ENCODE peak calls at places on chromosomes 12 and 14, in four cellular contexts. S is IMR-90, Z is GM12878, C is GM12865. L is an unnamed sample.

GRCh38 chr14:20836668-20837338 is 34.2 kb upstream of the RNASE1 start:
- DNase-seq in S (peak; percentile 18), Z (no peak), C (no peak), L (no peak)

GRCh38 chr12:27260746-27261145 is 16.7 kb downstream of the STK38L start:
- DNase-seq in S (peak; percentile 53), Z (no peak), C (no peak), L (no peak)

GRCh38 chr12:93198086-93198485 is 179.6 kb upstream of the NUDT4 start:
- DNase-seq in S (peak; percentile 88), Z (no peak), C (no peak), L (no peak)

GRCh38 chr12:8912910-8913309 is 1.4 kb upstream of the PHC1 start:
- DNase-seq in S (no peak), Z (no peak), C (peak; percentile 26), L (peak; percentile 12)

GRCh38 chr12:66132408-66132807 is 1.9 kb upstream of the LLPH start:
- DNase-seq in S (peak; percentile 94), Z (no peak), C (no peak), L (no peak)

GRCh38 chr12:119153477-119154434 is 25.0 kb upstream of the HSPB8 start:
- DNase-seq in S (peak; percentile 17), Z (no peak), C (peak; percentile 4), L (peak; percentile 30)

GRCh38 chr14:91354979-91355685 is 62.5 kb downstream of the CCDC88C start:
- DNase-seq in S (no peak), Z (no peak), C (peak; percentile 74), L (peak; percentile 76)

GRCh38 chr14:77148510-77149231 is 7.1 kb upstream of the ZDHHC22 start:
- DNase-seq in S (no peak), Z (no peak), C (no peak), L (no peak)

GRCh38 chr12:23854598-23854997 is 94.9 kb downstream of the SOX5 start:
- DNase-seq in S (no peak), Z (no peak), C (no peak), L (no peak)

DNA sequence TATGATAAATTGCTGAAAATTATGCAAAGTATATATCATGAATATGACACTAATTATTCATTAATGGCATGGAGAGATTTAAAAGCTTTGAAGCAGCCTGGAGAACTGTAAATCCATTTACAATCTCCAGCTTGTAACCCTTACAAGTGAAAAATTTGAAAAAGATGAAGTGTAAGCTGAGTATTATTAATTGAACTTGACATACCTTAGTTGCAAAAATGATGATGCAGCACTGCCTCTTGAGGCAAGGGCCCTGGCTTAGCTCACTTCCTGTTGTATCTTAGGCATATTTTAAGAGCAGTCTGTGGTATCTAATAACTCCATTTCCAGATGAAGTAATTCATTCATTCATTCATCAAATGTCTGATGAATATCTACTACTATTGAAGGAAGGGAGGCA is 158.6 kb downstream of the ANO4 start:
- DNase-seq in S (peak; percentile 15), Z (no peak), C (no peak), L (no peak)
- TF ChIP-seq CTCF in S (no peak), Z (no peak), C (no peak), L (no peak)

GRCh38 chr12:76260390-76260748 is 87.8 kb downstream of the BBS10 start:
- DNase-seq in S (peak; percentile 55), Z (no peak), C (no peak), L (no peak)
- TF ChIP-seq CTCF in S (no peak), Z (no peak), C (no peak), L (no peak)

DNA sequence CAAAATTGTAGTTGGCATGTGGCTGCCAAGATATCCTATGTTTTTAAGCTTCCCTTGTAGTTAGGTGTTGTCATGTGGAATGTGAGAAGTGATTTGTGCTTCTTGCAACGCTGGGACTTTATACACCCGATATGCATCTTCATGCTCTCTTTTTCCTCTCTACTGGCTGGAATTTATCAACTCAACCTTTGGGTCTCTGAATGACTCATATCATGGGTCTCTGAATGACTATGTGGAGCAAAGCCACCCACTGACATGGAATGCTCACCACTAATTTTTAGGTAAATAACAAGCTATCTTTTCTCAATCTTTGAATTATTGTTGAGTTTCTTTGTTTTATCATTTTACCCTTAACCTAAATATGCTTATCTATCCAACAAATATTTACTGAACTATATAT is 144.6 kb downstream of the ATP23 start:
- DNase-seq in S (no peak), Z (no peak), C (no peak), L (no peak)
- TF ChIP-seq CTCF in S (no peak), Z (no peak), C (no peak), L (no peak)

GRCh38 chr14:35827678-35828472 is 1.7 kb downstream of the BRMS1L start:
- DNase-seq in S (no peak), Z (no peak), C (no peak), L (no peak)

GRCh38 chr14:35826218-35826951 is at the start of gene BRMS1L:
- DNase-seq in S (peak; percentile 99), Z (peak; percentile 97), C (peak; percentile 99), L (peak; percentile 99)

GRCh38 chr14:35829449-35829848 is 3.3 kb downstream of the BRMS1L start:
- DNase-seq in S (peak; percentile 73), Z (no peak), C (no peak), L (no peak)

GRCh38 chr14:35825968-35826217 is 245 bp upstream of the BRMS1L start:
- DNase-seq in S (no peak), Z (no peak), C (no peak), L (no peak)

GRCh38 chr14:35826952-35827416 is 846 bp downstream of the BRMS1L start:
- DNase-seq in S (no peak), Z (no peak), C (no peak), L (no peak)
- TF ChIP-seq CTCF in S (no peak), Z (no peak), C (no peak), L (no peak)

GRCh38 chr12:10033783-10034381 is 3.4 kb downstream of the CLEC9A start:
- DNase-seq in S (peak; percentile 18), Z (no peak), C (no peak), L (no peak)
- TF ChIP-seq CTCF in S (peak; percentile 72), Z (peak; percentile 49), C (peak; percentile 18), L (peak; percentile 70)

GRCh38 chr14:59482471-59483331 is 1.5 kb downstream of the L3HYPDH start:
- DNase-seq in S (peak; percentile 95), Z (no peak), C (no peak), L (no peak)

GRCh38 chr14:59484611-59485174 is 376 bp downstream of the JKAMP start:
- DNase-seq in S (peak; percentile 17), Z (peak; percentile 16), C (no peak), L (no peak)

GRCh38 chr14:59483360-59483759 is 848 bp downstream of the L3HYPDH start:
- DNase-seq in S (peak; percentile 84), Z (no peak), C (no peak), L (no peak)

GRCh38 chr14:59482120-59482434 is 2.1 kb downstream of the L3HYPDH start:
- DNase-seq in S (no peak), Z (no peak), C (peak; percentile 28), L (no peak)

GRCh38 chr14:59483819-59484610 is at the start of the genes JKAMP and L3HYPDH:
- DNase-seq in S (peak; percentile 94), Z (peak; percentile 78), C (peak; percentile 97), L (peak; percentile 98)
- TF ChIP-seq CTCF in S (peak; percentile 58), Z (peak; percentile 58), C (peak; percentile 53), L (peak; percentile 25)

DNA sequence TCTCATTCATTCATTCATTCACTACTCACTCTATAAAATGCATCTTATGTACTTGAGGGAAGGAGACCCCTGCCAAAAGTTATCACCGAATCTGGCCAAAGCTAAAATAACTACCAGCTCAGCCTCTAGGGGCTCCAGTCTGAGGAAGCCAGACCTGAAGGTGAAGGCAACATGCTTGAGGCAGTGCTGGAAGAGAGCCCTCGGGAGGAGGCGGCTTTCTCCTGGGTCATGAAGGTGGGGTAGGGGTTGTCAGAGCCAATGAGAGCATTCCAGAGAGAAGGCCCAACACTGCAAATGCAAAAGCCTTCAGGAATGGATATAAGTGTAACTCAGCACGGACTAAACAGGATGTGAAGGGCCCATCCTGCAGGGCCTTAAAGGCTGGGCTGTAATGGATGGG is 62.4 kb downstream of the GSC start:
- DNase-seq in S (no peak), Z (no peak), C (no peak), L (no peak)
- TF ChIP-seq CTCF in S (no peak), Z (no peak), C (no peak), L (no peak)